ENCODE peak calls at places on chromosome 17, in ten cellular contexts. One of them, this sample, is unnamed.
A peak's percentile ranks its signal among the peaks of the same experiment; 100 is the strongest.

GRCh38 chr17:73465851-73466250 is 154.1 kb upstream of the CDC42EP4 start:
- DNase-seq in fibroblast of lung: no peak
- DNase-seq in CD4-positive, CD25-positive, alpha-beta regulatory T cell: no peak
- DNase-seq in GM12878: no peak
- DNase-seq in adrenal gland: no peak
- DNase-seq in tibial artery: no peak
- DNase-seq in SJSA1: no peak
- DNase-seq in Peyer's patch: no peak
- DNase-seq in neural progenitor cell: no peak
- DNase-seq in SJCRH30: no peak
- DNase-seq in this sample: no peak

GRCh38 chr17:45429338-45430005 is 3.2 kb downstream of the ARHGAP27 start:
- DNase-seq in adrenal gland: no peak
- DNase-seq in fibroblast of lung: no peak
- DNase-seq in SJSA1: no peak
- DNase-seq in tibial artery: no peak
- DNase-seq in SJCRH30: no peak
- DNase-seq in CD4-positive, CD25-positive, alpha-beta regulatory T cell: no peak
- DNase-seq in neural progenitor cell: peak; percentile 69
- DNase-seq in GM12878: no peak
- DNase-seq in Peyer's patch: peak; percentile 80
- DNase-seq in this sample: no peak

GRCh38 chr17:79400989-79401703 is 209.7 kb downstream of the RBFOX3 start:
- DNase-seq in fibroblast of lung: peak; percentile 38
- DNase-seq in GM12878: no peak
- DNase-seq in SJSA1: peak; percentile 73
- DNase-seq in tibial artery: peak; percentile 55
- DNase-seq in adrenal gland: peak; percentile 77
- DNase-seq in SJCRH30: peak; percentile 69
- DNase-seq in neural progenitor cell: peak; percentile 84
- DNase-seq in CD4-positive, CD25-positive, alpha-beta regulatory T cell: peak; percentile 70
- DNase-seq in Peyer's patch: peak; percentile 83
- DNase-seq in this sample: peak; percentile 76

GRCh38 chr17:76090517-76091135 is 11.6 kb downstream of the ZACN start:
- DNase-seq in adrenal gland: no peak
- DNase-seq in GM12878: no peak
- DNase-seq in Peyer's patch: no peak
- DNase-seq in fibroblast of lung: no peak
- DNase-seq in CD4-positive, CD25-positive, alpha-beta regulatory T cell: no peak
- DNase-seq in tibial artery: no peak
- DNase-seq in SJSA1: no peak
- DNase-seq in neural progenitor cell: no peak
- DNase-seq in SJCRH30: no peak
- DNase-seq in this sample: no peak

GRCh38 chr17:75601057-75601987 is 13.7 kb downstream of the MYO15B start:
- DNase-seq in tibial artery: peak; percentile 39
- DNase-seq in SJSA1: peak; percentile 81
- DNase-seq in SJCRH30: peak; percentile 71
- DNase-seq in adrenal gland: peak; percentile 66
- DNase-seq in GM12878: no peak
- DNase-seq in Peyer's patch: peak; percentile 88
- DNase-seq in fibroblast of lung: peak; percentile 7
- DNase-seq in CD4-positive, CD25-positive, alpha-beta regulatory T cell: peak; percentile 47
- DNase-seq in neural progenitor cell: peak; percentile 75
- DNase-seq in this sample: peak; percentile 71

GRCh38 chr17:41544497-41544896 is 16.4 kb upstream of the KRT19 start:
- DNase-seq in CD4-positive, CD25-positive, alpha-beta regulatory T cell: no peak
- DNase-seq in Peyer's patch: peak; percentile 72
- DNase-seq in SJSA1: no peak
- DNase-seq in adrenal gland: no peak
- DNase-seq in SJCRH30: no peak
- DNase-seq in neural progenitor cell: peak; percentile 48
- DNase-seq in fibroblast of lung: no peak
- DNase-seq in tibial artery: no peak
- DNase-seq in GM12878: no peak
- DNase-seq in this sample: peak; percentile 89

GRCh38 chr17:76309461-76309860 is 1.4 kb upstream of the QRICH2 start:
- DNase-seq in fibroblast of lung: no peak
- DNase-seq in SJSA1: no peak
- DNase-seq in neural progenitor cell: no peak
- DNase-seq in CD4-positive, CD25-positive, alpha-beta regulatory T cell: no peak
- DNase-seq in SJCRH30: no peak
- DNase-seq in tibial artery: no peak
- DNase-seq in GM12878: no peak
- DNase-seq in adrenal gland: no peak
- DNase-seq in Peyer's patch: no peak
- DNase-seq in this sample: no peak

GRCh38 chr17:57257213-57257873 is 1.0 kb downstream of the MSI2 start:
- DNase-seq in adrenal gland: no peak
- DNase-seq in neural progenitor cell: peak; percentile 74
- DNase-seq in fibroblast of lung: no peak
- DNase-seq in GM12878: no peak
- DNase-seq in CD4-positive, CD25-positive, alpha-beta regulatory T cell: peak; percentile 59
- DNase-seq in tibial artery: no peak
- DNase-seq in Peyer's patch: no peak
- DNase-seq in SJCRH30: no peak
- DNase-seq in SJSA1: no peak
- DNase-seq in this sample: no peak

GRCh38 chr17:34377078-34377823 is 14.2 kb upstream of the CCL1 start:
- DNase-seq in tibial artery: no peak
- DNase-seq in adrenal gland: no peak
- DNase-seq in GM12878: no peak
- DNase-seq in Peyer's patch: no peak
- DNase-seq in SJSA1: no peak
- DNase-seq in fibroblast of lung: no peak
- DNase-seq in neural progenitor cell: no peak
- DNase-seq in SJCRH30: no peak
- DNase-seq in CD4-positive, CD25-positive, alpha-beta regulatory T cell: no peak
- DNase-seq in this sample: no peak

GRCh38 chr17:34371405-34371804 is 8.4 kb upstream of the CCL1 start:
- DNase-seq in neural progenitor cell: no peak
- DNase-seq in GM12878: no peak
- DNase-seq in SJCRH30: no peak
- DNase-seq in Peyer's patch: no peak
- DNase-seq in SJSA1: no peak
- DNase-seq in adrenal gland: no peak
- DNase-seq in CD4-positive, CD25-positive, alpha-beta regulatory T cell: no peak
- DNase-seq in fibroblast of lung: no peak
- DNase-seq in tibial artery: no peak
- DNase-seq in this sample: no peak

GRCh38 chr17:34378664-34379101 is 15.7 kb upstream of the CCL1 start:
- DNase-seq in adrenal gland: peak; percentile 25
- DNase-seq in SJSA1: no peak
- DNase-seq in neural progenitor cell: no peak
- DNase-seq in GM12878: peak; percentile 76
- DNase-seq in tibial artery: no peak
- DNase-seq in SJCRH30: no peak
- DNase-seq in fibroblast of lung: no peak
- DNase-seq in Peyer's patch: no peak
- DNase-seq in CD4-positive, CD25-positive, alpha-beta regulatory T cell: peak; percentile 61
- DNase-seq in this sample: no peak

GRCh38 chr17:34379876-34380275 is 16.8 kb upstream of the CCL1 start:
- DNase-seq in fibroblast of lung: no peak
- DNase-seq in neural progenitor cell: no peak
- DNase-seq in adrenal gland: no peak
- DNase-seq in SJSA1: no peak
- DNase-seq in GM12878: no peak
- DNase-seq in CD4-positive, CD25-positive, alpha-beta regulatory T cell: no peak
- DNase-seq in tibial artery: no peak
- DNase-seq in Peyer's patch: no peak
- DNase-seq in SJCRH30: no peak
- DNase-seq in this sample: no peak

GRCh38 chr17:34375598-34375997 is 12.6 kb upstream of the CCL1 start:
- DNase-seq in CD4-positive, CD25-positive, alpha-beta regulatory T cell: no peak
- DNase-seq in adrenal gland: no peak
- DNase-seq in SJSA1: no peak
- DNase-seq in SJCRH30: no peak
- DNase-seq in neural progenitor cell: no peak
- DNase-seq in fibroblast of lung: no peak
- DNase-seq in GM12878: no peak
- DNase-seq in tibial artery: no peak
- DNase-seq in Peyer's patch: no peak
- DNase-seq in this sample: no peak
- H3K27me3 ChIP-seq in CD4-positive, CD25-positive, alpha-beta regulatory T cell: peaks cover 2% of the 10 kb centered on the region
- H3K27me3 ChIP-seq in adrenal gland: no peaks in the 10 kb centered on the region
- H3K27me3 ChIP-seq in SJSA1: no peaks in the 10 kb centered on the region
- H3K27me3 ChIP-seq in SJCRH30: peaks cover 26% of the 10 kb centered on the region
- H3K27me3 ChIP-seq in neural progenitor cell: no peaks in the 10 kb centered on the region
- H3K27me3 ChIP-seq in fibroblast of lung: no peaks in the 10 kb centered on the region
- H3K27me3 ChIP-seq in GM12878: peaks cover 8% of the 10 kb centered on the region
- H3K27me3 ChIP-seq in tibial artery: peaks cover 7% of the 10 kb centered on the region
- H3K27me3 ChIP-seq in Peyer's patch: no peaks in the 10 kb centered on the region
- H3K27me3 ChIP-seq in this sample: no peaks in the 10 kb centered on the region

GRCh38 chr17:44082206-44082605 is 11.7 kb downstream of the G6PC3 start:
- DNase-seq in Peyer's patch: no peak
- DNase-seq in neural progenitor cell: no peak
- DNase-seq in adrenal gland: no peak
- DNase-seq in fibroblast of lung: no peak
- DNase-seq in tibial artery: no peak
- DNase-seq in SJCRH30: no peak
- DNase-seq in GM12878: no peak
- DNase-seq in CD4-positive, CD25-positive, alpha-beta regulatory T cell: no peak
- DNase-seq in SJSA1: no peak
- DNase-seq in this sample: no peak

GRCh38 chr17:44081681-44082080 is 11.1 kb downstream of the G6PC3 start:
- DNase-seq in tibial artery: no peak
- DNase-seq in fibroblast of lung: peak; percentile 46
- DNase-seq in CD4-positive, CD25-positive, alpha-beta regulatory T cell: no peak
- DNase-seq in Peyer's patch: no peak
- DNase-seq in SJSA1: peak; percentile 58
- DNase-seq in adrenal gland: no peak
- DNase-seq in GM12878: no peak
- DNase-seq in SJCRH30: no peak
- DNase-seq in neural progenitor cell: no peak
- DNase-seq in this sample: no peak

GRCh38 chr17:44083250-44083849 is 12.8 kb downstream of the G6PC3 start:
- DNase-seq in tibial artery: no peak
- DNase-seq in SJSA1: no peak
- DNase-seq in CD4-positive, CD25-positive, alpha-beta regulatory T cell: no peak
- DNase-seq in GM12878: no peak
- DNase-seq in adrenal gland: no peak
- DNase-seq in SJCRH30: no peak
- DNase-seq in fibroblast of lung: no peak
- DNase-seq in neural progenitor cell: no peak
- DNase-seq in Peyer's patch: no peak
- DNase-seq in this sample: peak; percentile 76

GRCh38 chr17:44084921-44085320 is 14.4 kb downstream of the G6PC3 start:
- DNase-seq in neural progenitor cell: peak; percentile 41
- DNase-seq in fibroblast of lung: no peak
- DNase-seq in SJCRH30: no peak
- DNase-seq in Peyer's patch: no peak
- DNase-seq in tibial artery: no peak
- DNase-seq in adrenal gland: no peak
- DNase-seq in SJSA1: no peak
- DNase-seq in CD4-positive, CD25-positive, alpha-beta regulatory T cell: no peak
- DNase-seq in GM12878: no peak
- DNase-seq in this sample: no peak

DNA sequence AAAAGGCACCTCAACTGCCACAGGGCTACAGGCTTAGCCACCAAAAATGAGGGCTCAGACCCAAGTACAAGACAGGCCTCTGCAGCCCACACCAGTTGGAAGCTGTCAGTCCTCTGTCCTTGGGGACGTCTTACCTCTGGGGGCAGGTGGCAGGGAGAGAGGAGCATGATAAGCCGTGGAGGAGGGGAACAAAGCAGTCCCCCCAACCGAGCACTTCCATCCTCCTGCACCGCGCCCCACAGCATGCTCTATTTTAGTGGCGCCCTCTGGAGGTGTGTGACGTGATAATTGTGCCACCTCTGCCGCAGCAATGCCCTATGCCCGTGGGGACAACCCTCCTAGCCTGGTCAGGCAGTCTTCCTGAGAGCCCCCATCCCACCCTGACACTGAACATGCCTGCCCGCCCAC is 13.6 kb downstream of the G6PC3 start:
- DNase-seq in SJSA1: no peak
- DNase-seq in neural progenitor cell: peak; percentile 64
- DNase-seq in Peyer's patch: no peak
- DNase-seq in SJCRH30: no peak
- DNase-seq in CD4-positive, CD25-positive, alpha-beta regulatory T cell: peak; percentile 30
- DNase-seq in adrenal gland: no peak
- DNase-seq in GM12878: no peak
- DNase-seq in tibial artery: no peak
- DNase-seq in fibroblast of lung: no peak
- DNase-seq in this sample: no peak
- H3K36me3 ChIP-seq in SJSA1: peaks cover 94% of the 10 kb centered on the region
- H3K36me3 ChIP-seq in neural progenitor cell: no peaks in the 10 kb centered on the region
- H3K36me3 ChIP-seq in Peyer's patch: no peaks in the 10 kb centered on the region
- H3K36me3 ChIP-seq in SJCRH30: peaks cover 41% of the 10 kb centered on the region
- H3K36me3 ChIP-seq in CD4-positive, CD25-positive, alpha-beta regulatory T cell: peaks cover 26% of the 10 kb centered on the region
- H3K36me3 ChIP-seq in adrenal gland: peaks cover 88% of the 10 kb centered on the region
- H3K36me3 ChIP-seq in GM12878: peaks cover 13% of the 10 kb centered on the region
- H3K36me3 ChIP-seq in tibial artery: peaks cover 100% of the 10 kb centered on the region
- H3K36me3 ChIP-seq in fibroblast of lung: peaks cover 25% of the 10 kb centered on the region
- H3K36me3 ChIP-seq in this sample: no peaks in the 10 kb centered on the region

DNA sequence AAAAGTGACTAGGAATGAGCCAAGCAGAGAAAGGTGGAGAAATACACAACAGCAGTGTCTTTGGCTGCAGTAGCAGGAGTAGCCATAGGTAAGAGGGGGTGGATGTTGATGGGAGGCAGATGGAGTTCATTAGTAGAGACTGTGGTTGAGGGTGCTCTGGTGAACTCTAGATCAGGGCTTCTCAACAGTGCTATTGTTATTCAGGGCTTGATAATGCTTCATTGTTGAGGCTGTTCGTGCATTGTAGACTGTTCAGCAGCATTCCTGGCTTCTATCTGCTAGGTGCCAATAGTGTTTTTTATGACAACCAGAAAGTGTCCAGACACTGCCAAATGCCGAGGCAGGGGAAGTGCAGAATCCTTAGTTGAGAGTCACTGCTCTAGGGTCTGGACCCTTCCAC is 3.6 kb downstream of the ALKBH5 start:
- DNase-seq in fibroblast of lung: peak; percentile 34
- DNase-seq in GM12878: no peak
- DNase-seq in SJCRH30: no peak
- DNase-seq in tibial artery: no peak
- DNase-seq in neural progenitor cell: no peak
- DNase-seq in CD4-positive, CD25-positive, alpha-beta regulatory T cell: no peak
- DNase-seq in SJSA1: no peak
- DNase-seq in Peyer's patch: no peak
- DNase-seq in adrenal gland: no peak
- DNase-seq in this sample: no peak
- H3K4me1 ChIP-seq in fibroblast of lung: peaks cover 19% of the 10 kb centered on the region
- H3K4me1 ChIP-seq in GM12878: peaks cover 3% of the 10 kb centered on the region
- H3K4me1 ChIP-seq in SJCRH30: peaks cover 17% of the 10 kb centered on the region
- H3K4me1 ChIP-seq in tibial artery: peaks cover 71% of the 10 kb centered on the region
- H3K4me1 ChIP-seq in neural progenitor cell: peaks cover 31% of the 10 kb centered on the region
- H3K4me1 ChIP-seq in CD4-positive, CD25-positive, alpha-beta regulatory T cell: peaks cover 81% of the 10 kb centered on the region
- H3K4me1 ChIP-seq in SJSA1: peaks cover 44% of the 10 kb centered on the region
- H3K4me1 ChIP-seq in Peyer's patch: peaks cover 32% of the 10 kb centered on the region
- H3K4me1 ChIP-seq in adrenal gland: peaks cover 80% of the 10 kb centered on the region
- H3K4me1 ChIP-seq in this sample: peaks cover 34% of the 10 kb centered on the region

DNA sequence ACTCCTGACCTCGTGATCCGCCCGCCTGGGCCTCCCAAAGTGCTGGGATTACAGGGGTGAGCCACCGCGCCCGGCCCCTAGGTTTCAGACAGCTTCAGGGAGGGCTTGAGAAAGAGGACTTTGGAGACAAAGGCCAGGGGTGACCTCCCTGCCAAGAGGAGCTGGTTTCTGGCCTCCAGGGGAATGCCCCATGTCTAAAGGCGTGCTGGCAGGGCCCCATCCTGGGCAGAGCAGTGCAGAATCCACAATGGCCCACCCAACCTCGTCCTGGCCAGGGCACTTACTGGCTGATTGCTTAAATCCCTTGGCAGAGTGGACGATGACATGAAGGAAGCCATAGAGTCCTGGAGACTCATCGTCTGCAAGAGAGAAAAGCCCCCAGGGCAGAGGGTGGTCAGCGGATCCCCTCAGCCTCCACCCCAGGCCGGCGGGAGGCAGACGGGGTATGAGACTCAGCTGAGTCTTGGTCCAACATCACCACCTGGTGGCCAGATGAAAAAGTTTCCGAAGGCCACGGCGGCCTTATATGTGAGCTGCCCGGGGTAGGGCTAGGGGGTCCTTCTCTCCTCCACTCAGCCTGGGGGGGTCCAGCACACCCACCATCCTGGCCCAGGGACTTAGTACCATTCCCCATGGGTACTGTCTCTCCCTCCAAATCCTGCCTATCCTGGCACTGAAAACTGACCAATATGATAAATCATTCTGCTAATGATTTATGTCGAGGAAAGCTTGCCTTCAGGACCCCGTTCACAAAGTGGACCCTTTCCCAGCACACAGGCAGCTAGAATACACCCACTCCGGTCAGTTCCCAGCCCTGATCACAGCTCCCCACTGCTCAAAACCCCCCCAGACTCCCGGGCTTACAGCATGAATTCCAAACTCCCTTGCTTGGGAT is 59.1 kb downstream of the TIMM22 start:
- DNase-seq in SJCRH30: peak; percentile 80
- DNase-seq in SJSA1: peak; percentile 62
- DNase-seq in adrenal gland: peak; percentile 68
- DNase-seq in neural progenitor cell: peak; percentile 81
- DNase-seq in GM12878: no peak
- DNase-seq in fibroblast of lung: peak; percentile 44
- DNase-seq in CD4-positive, CD25-positive, alpha-beta regulatory T cell: peak; percentile 45
- DNase-seq in tibial artery: peak; percentile 72
- DNase-seq in Peyer's patch: no peak
- DNase-seq in this sample: peak; percentile 61
- H3K27me3 ChIP-seq in SJCRH30: no peaks in the 10 kb centered on the region
- H3K27me3 ChIP-seq in SJSA1: no peaks in the 10 kb centered on the region
- H3K27me3 ChIP-seq in adrenal gland: no peaks in the 10 kb centered on the region
- H3K27me3 ChIP-seq in neural progenitor cell: no peaks in the 10 kb centered on the region
- H3K27me3 ChIP-seq in GM12878: no peaks in the 10 kb centered on the region
- H3K27me3 ChIP-seq in fibroblast of lung: no peaks in the 10 kb centered on the region
- H3K27me3 ChIP-seq in CD4-positive, CD25-positive, alpha-beta regulatory T cell: no peaks in the 10 kb centered on the region
- H3K27me3 ChIP-seq in tibial artery: no peaks in the 10 kb centered on the region
- H3K27me3 ChIP-seq in Peyer's patch: no peaks in the 10 kb centered on the region
- H3K27me3 ChIP-seq in this sample: no peaks in the 10 kb centered on the region